ENCODE peak calls at places on chromosomes 2 and 18, in six cellular contexts. Q is dorsolateral prefrontal cortex, U is body of pancreas, B is A549, G is ovary, I is AG04450. W is an unnamed sample.

GRCh38 chr18:60082790-60083189 is 183.0 kb downstream of the PMAIP1 start:
- DNase-seq in Q (no peak), U (no peak), B (no peak), G (no peak), I (no peak), W (no peak)

GRCh38 chr2:99421469-99421868 is 68.3 kb downstream of the REV1 start:
- DNase-seq in Q (no peak), U (no peak), B (no peak), G (no peak), I (no peak), W (no peak)

GRCh38 chr2:119405151-119405550 is 26.5 kb upstream of the TMEM37 start:
- DNase-seq in Q (no peak), U (no peak), B (no peak), G (no peak), I (no peak), W (no peak)

GRCh38 chr2:128986026-128986720 is 667.5 kb upstream of the HS6ST1 start:
- DNase-seq in Q (peak), U (peak), B (no peak), G (no peak), I (no peak), W (no peak)

GRCh38 chr2:130352229-130352628 is 3.6 kb upstream of the PTPN18 start:
- DNase-seq in Q (no peak), U (no peak), B (no peak), G (no peak), I (no peak), W (no peak)

GRCh38 chr18:79784965-79785770 is 12.6 kb upstream of the KCNG2 start:
- DNase-seq in Q (peak), U (no peak), B (no peak), G (no peak), I (no peak), W (peak)

GRCh38 chr2:175871331-175871730 is 130.7 kb downstream of the LNPK start:
- DNase-seq in Q (no peak), U (no peak), B (no peak), G (no peak), I (no peak), W (peak)

GRCh38 chr2:156437876-156438410 is 1.8 kb downstream of the GPD2 start:
- DNase-seq in Q (no peak), U (no peak), B (no peak), G (no peak), I (no peak), W (no peak)

GRCh38 chr2:73766994-73767393 is 12.9 kb downstream of the DUSP11 start:
- DNase-seq in Q (no peak), U (no peak), B (no peak), G (no peak), I (no peak), W (no peak)
- H3K27ac ChIP-seq in Q (no peak), U (no peak), B (no peak), G (no peak), I (no peak), W (no peak)

GRCh38 chr2:111015256-111015655 is 105.5 kb upstream of the BCL2L11 start:
- DNase-seq in Q (no peak), U (no peak), B (no peak), G (no peak), I (no peak), W (no peak)

GRCh38 chr2:111017034-111017640 is 103.6 kb upstream of the BCL2L11 start:
- DNase-seq in Q (no peak), U (no peak), B (no peak), G (no peak), I (no peak), W (no peak)

GRCh38 chr2:111022630-111023029 is 98.1 kb upstream of the BCL2L11 start:
- DNase-seq in Q (no peak), U (no peak), B (no peak), G (no peak), I (no peak), W (no peak)

GRCh38 chr2:111017909-111018308 is 102.8 kb upstream of the BCL2L11 start:
- DNase-seq in Q (no peak), U (no peak), B (no peak), G (no peak), I (no peak), W (no peak)
- TF ChIP-seq CTCF in Q (no peak), U (no peak), B (no peak), G (no peak), I (no peak), W (no peak)

DNA sequence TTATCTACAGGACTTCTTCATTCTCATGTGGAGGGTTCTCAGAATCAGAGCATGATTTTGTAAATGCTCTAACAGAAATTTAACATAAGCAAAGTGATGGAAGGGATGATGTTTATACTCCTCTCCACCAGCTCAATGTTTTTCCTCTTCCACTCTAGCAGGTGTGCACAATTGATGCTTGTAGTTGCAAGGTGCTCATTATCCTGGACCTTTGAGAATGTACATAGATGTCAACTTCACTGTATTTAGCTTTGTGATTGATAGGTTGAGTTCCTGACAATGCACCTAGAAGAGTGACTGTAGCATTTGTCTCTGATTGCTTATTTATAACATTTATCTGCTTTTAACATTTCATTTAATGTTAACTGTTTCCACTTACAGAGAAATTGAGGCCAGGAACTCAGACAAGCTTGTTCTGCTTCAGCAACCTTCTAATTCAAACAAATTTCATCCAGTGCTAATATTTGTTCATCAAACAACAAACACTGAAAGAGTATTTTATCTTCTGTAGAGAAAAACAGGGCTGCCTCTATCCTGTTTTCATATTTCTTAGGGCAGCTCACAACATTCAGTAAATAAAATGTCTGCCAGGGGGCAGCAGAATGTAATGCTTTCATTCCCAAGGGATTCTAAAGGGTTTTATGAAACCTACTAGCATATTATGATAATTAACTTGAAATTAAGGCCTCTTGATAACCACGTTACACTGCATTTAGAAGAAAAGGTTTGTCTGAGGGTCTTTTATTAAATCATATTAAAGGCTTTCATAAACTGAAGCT is 127.9 kb upstream of the NOL4 start:
- DNase-seq in Q (no peak), U (peak), B (no peak), G (no peak), I (no peak), W (no peak)
- H3K27ac ChIP-seq in Q (no peak), U (no peak), B (no peak), G (no peak), I (no peak), W (no peak)

DNA sequence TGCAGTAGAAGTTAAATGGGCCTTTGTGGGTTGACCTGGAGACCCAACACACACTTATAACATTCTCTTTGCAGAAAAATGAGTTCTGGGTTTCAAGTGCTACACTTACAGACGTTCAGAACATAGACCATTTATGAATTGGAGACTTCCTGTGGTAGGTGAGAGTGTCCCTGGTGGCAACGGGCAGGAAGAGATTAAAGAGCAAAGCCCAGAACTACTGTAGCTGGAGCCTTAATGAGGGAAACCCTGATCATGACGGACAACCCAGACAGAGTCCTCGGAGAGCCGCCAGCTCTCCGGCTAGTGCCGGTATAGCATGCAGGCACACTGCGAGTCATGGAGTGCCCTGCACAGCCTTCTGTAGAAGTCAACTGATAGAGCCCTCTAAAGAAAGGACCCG is 44.5 kb upstream of the RMDN2 start:
- DNase-seq in Q (no peak), U (no peak), B (no peak), G (no peak), I (no peak), W (no peak)
- TF ChIP-seq CTCF in Q (no peak), U (no peak), B (no peak), G (no peak), I (no peak), W (peak)

GRCh38 chr18:3867252-3867651 is 417.3 kb downstream of the TGIF1 start:
- DNase-seq in Q (no peak), U (no peak), B (no peak), G (no peak), I (no peak), W (no peak)
- H3K27ac ChIP-seq in Q (peak), U (no peak), B (peak), G (peak), I (no peak), W (no peak)

DNA sequence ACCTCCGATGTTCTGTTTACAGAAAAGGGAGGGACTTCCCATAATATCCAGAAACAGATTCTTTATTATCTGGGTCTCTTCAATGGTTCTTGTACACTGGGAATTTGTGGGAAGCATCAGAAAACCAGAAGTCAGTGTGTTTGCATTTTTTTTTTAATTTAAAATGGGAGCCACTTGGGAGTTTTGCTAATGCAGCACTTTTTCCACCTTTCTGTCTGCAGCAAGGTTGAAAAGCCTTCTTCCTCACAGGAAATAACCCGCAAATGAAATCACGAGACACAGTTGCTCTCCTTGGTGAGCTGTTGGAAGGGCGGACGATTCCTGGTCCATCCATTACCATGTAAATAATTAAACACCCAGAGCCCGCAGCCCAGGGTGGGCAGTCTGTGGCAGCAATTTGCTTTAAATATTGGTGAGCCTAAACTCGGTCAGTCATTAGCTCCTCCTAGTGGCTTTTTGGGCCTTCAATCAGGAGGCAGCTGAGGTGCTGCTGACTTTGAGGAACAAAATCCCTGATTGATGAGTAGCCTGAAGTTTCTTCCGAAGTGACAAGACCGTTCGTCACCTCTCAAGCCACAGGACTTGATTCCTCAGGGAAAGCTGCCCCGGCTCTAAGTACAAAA is 471.5 kb downstream of the EPHA4 start:
- DNase-seq in Q (no peak), U (no peak), B (no peak), G (no peak), I (no peak), W (peak)
- TF ChIP-seq CTCF in Q (no peak), U (no peak), B (peak), G (no peak), I (peak), W (no peak)

W was measured in osteoblast.